ENCODE peak calls at places on chromosomes 12 and 14, in five cellular contexts. N is GM23338, H is transverse colon, Z is cardiac muscle cell, X is hepatocyte. C is an unnamed sample.

GRCh38 chr14:49960453-49960852 is 67.6 kb downstream of the ARF6 start:
- DNase-seq in N (no peak), H (no peak), Z (no peak), X (no peak), C (no peak)

GRCh38 chr14:99672506-99673327 is 11.4 kb upstream of the CYP46A1 start:
- DNase-seq in N (peak; percentile 44), H (no peak), Z (no peak), X (no peak), C (no peak)

GRCh38 chr12:64066776-64067175 is 155.3 kb downstream of the KICS2 start:
- DNase-seq in N (no peak), H (no peak), Z (no peak), X (no peak), C (no peak)

GRCh38 chr14:103384450-103385152 is 614 bp upstream of the MARK3 start:
- DNase-seq in N (no peak), H (no peak), Z (no peak), X (no peak), C (no peak)

GRCh38 chr14:23546450-23547035 is 5.0 kb downstream of the ZFHX2 start:
- DNase-seq in N (no peak), H (no peak), Z (no peak), X (no peak), C (no peak)

GRCh38 chr14:86364634-86365033 is 834.7 kb downstream of the FLRT2 start:
- DNase-seq in N (no peak), H (no peak), Z (no peak), X (no peak), C (no peak)

GRCh38 chr14:52735921-52736489 is 6.0 kb downstream of the STYX start:
- DNase-seq in N (peak; percentile 29), H (no peak), Z (no peak), X (no peak), C (no peak)

GRCh38 chr12:83122623-83122934 is 435.9 kb downstream of the TMTC2 start:
- DNase-seq in N (no peak), H (no peak), Z (no peak), X (no peak), C (no peak)

GRCh38 chr14:75561013-75561432 is 17.4 kb upstream of the FLVCR2 start:
- DNase-seq in N (peak; percentile 96), H (peak; percentile 82), Z (peak; percentile 91), X (peak; percentile 93), C (peak; percentile 87)

GRCh38 chr14:87934185-87934584 is 58.8 kb downstream of the GALC start:
- DNase-seq in N (no peak), H (no peak), Z (no peak), X (no peak), C (no peak)

GRCh38 chr12:75086086-75087038 is 123.3 kb downstream of the KCNC2 start:
- DNase-seq in N (no peak), H (no peak), Z (peak; percentile 6), X (peak; percentile 8), C (no peak)

GRCh38 chr12:50390284-50390683 is 6.1 kb downstream of the FAM186A start:
- DNase-seq in N (no peak), H (no peak), Z (no peak), X (peak; percentile 30), C (peak; percentile 42)

GRCh38 chr12:119444462-119445044 is 110.0 kb downstream of the CCDC60 start:
- DNase-seq in N (peak; percentile 91), H (peak; percentile 27), Z (peak; percentile 77), X (peak; percentile 62), C (peak; percentile 57)

GRCh38 chr14:20376071-20376588 is 32.7 kb downstream of the PARP2 start:
- DNase-seq in N (no peak), H (peak; percentile 78), Z (no peak), X (peak; percentile 85), C (peak; percentile 81)

GRCh38 chr14:102944448-102945330 is 22.2 kb downstream of the AMN start:
- DNase-seq in N (no peak), H (no peak), Z (no peak), X (no peak), C (no peak)

GRCh38 chr14:72699433-72699832 is 194.5 kb downstream of the DPF3 start:
- DNase-seq in N (no peak), H (no peak), Z (no peak), X (no peak), C (no peak)

GRCh38 chr12:40105515-40106201 is at the start of gene SLC2A13:
- DNase-seq in N (peak; percentile 82), H (peak; percentile 85), Z (peak; percentile 87), X (peak; percentile 93), C (peak; percentile 62)

GRCh38 chr12:2239376-2240010 is 186.7 kb downstream of the CACNA1C start:
- DNase-seq in N (no peak), H (no peak), Z (no peak), X (no peak), C (no peak)

GRCh38 chr14:100660498-100661339 is 66.0 kb upstream of the DLK1 start:
- DNase-seq in N (no peak), H (no peak), Z (no peak), X (peak; percentile 16), C (no peak)

GRCh38 chr14:77148510-77149231 is 7.1 kb upstream of the ZDHHC22 start:
- DNase-seq in N (peak; percentile 58), H (no peak), Z (no peak), X (no peak), C (no peak)

GRCh38 chr12:25253371-25254068 is 2.8 kb upstream of the KRAS start:
- DNase-seq in N (no peak), H (no peak), Z (no peak), X (no peak), C (no peak)

GRCh38 chr14:72638021-72638420 is 255.9 kb downstream of the DPF3 start:
- DNase-seq in N (no peak), H (no peak), Z (no peak), X (no peak), C (no peak)

GRCh38 chr12:50112456-50113218 is 601 bp downstream of the COX14 start:
- DNase-seq in N (no peak), H (no peak), Z (peak; percentile 69), X (peak; percentile 60), C (peak; percentile 70)

GRCh38 chr12:77214136-77214535 is 148.8 kb upstream of the E2F7 start:
- DNase-seq in N (no peak), H (no peak), Z (no peak), X (no peak), C (no peak)

GRCh38 chr14:22484638-22485037 is 104.4 kb downstream of the DAD1 start:
- DNase-seq in N (no peak), H (no peak), Z (peak; percentile 60), X (peak; percentile 50), C (no peak)

GRCh38 chr14:22482782-22483553 is 106.1 kb downstream of the DAD1 start:
- DNase-seq in N (no peak), H (no peak), Z (no peak), X (no peak), C (no peak)

GRCh38 chr14:22483863-22484593 is 105.0 kb downstream of the DAD1 start:
- DNase-seq in N (no peak), H (no peak), Z (no peak), X (no peak), C (no peak)

GRCh38 chr14:22487401-22487800 is 101.6 kb downstream of the DAD1 start:
- DNase-seq in N (no peak), H (no peak), Z (no peak), X (no peak), C (no peak)

GRCh38 chr14:22485178-22485577 is 103.8 kb downstream of the DAD1 start:
- DNase-seq in N (no peak), H (no peak), Z (no peak), X (no peak), C (no peak)
- H3K27me3 ChIP-seq in N (no peaks in the 10 kb centered on the region), H (no peaks in the 10 kb centered on the region), Z (peaks cover 6% of the 10 kb centered on the region), X (peaks cover 12% of the 10 kb centered on the region), C (no peaks in the 10 kb centered on the region)

GRCh38 chr14:45785240-45785639 is 532.2 kb upstream of the MIS18BP1 start:
- DNase-seq in N (no peak), H (peak; percentile 76), Z (no peak), X (peak; percentile 39), C (peak; percentile 80)
- H3K4me3 ChIP-seq in N (no peak overlapping the region), H (no peak overlapping the region), Z (no peak overlapping the region), X (no peak overlapping the region), C (no peak overlapping the region)

GRCh38 chr12:57630891-57631433 is 2.0 kb downstream of the B4GALNT1 start:
- DNase-seq in N (no peak), H (no peak), Z (no peak), X (no peak), C (no peak)

GRCh38 chr12:57629897-57630471 is 3.0 kb downstream of the B4GALNT1 start:
- DNase-seq in N (no peak), H (no peak), Z (no peak), X (no peak), C (no peak)

GRCh38 chr12:57632369-57632897 is 568 bp downstream of the B4GALNT1 start:
- DNase-seq in N (peak; percentile 60), H (no peak), Z (no peak), X (peak; percentile 7), C (no peak)

GRCh38 chr12:57631566-57632368 is 1.2 kb downstream of the B4GALNT1 start:
- DNase-seq in N (peak; percentile 47), H (no peak), Z (no peak), X (peak; percentile 8), C (no peak)

DNA sequence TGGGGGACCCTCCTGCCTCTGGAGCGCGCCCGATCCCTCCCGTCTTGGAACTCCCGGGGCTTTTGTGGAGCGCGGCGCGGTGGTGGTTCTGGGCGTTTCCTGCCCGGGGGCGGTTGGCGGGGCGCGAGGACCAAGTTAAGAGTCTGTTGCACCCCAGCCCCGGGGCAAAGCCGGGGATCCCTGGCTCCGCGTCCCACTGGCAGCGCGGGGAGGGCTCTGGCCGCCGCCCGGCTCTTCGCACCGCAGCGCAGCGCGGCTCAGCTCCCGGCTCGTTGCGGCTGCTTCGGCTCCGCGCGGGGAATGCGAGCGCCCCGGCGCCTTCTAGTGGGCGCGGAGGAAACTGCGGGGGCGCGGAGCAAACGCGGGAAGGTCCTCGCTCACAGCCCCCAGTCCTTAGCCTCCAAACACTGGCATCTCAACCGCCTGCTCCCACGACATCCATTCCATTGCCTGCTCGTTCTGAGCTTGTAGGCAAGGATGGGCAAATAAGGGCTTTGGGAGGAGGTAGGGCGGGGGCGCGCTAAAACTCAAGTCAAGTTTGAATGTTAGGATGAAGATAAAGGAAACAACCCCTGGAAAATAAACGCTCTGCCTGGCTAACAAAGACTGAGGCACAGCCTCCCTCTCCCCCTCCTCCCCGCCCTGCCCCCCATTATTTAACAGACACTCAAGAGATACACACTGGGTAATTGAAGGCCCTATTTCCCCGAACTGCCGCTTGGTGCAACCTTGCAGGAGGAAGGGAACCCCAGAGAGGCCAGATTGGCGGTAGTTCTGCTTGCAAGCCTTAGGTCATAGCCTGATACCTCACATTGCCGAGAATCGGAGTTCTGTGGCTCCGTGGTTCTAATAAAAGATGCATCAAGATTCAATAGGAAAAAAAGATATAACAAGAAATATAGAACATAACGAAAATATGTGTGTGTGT is at the start of gene B4GALNT1:
- DNase-seq in N (peak; percentile 88), H (peak; percentile 56), Z (peak; percentile 82), X (peak; percentile 80), C (no peak)
- H3K27me3 ChIP-seq in N (peaks cover 82% of the 10 kb centered on the region), H (peaks cover 88% of the 10 kb centered on the region), Z (peaks cover 96% of the 10 kb centered on the region), X (peaks cover 74% of the 10 kb centered on the region), C (no peaks in the 10 kb centered on the region)

GRCh38 chr12:104586325-104587048 is 129.7 kb downstream of the CHST11 start:
- DNase-seq in N (no peak), H (no peak), Z (no peak), X (no peak), C (no peak)

GRCh38 chr12:104590002-104590401 is 133.3 kb downstream of the CHST11 start:
- DNase-seq in N (no peak), H (no peak), Z (no peak), X (no peak), C (no peak)

GRCh38 chr12:104589215-104589614 is 132.5 kb downstream of the CHST11 start:
- DNase-seq in N (no peak), H (no peak), Z (no peak), X (no peak), C (no peak)

GRCh38 chr12:104585448-104586055 is 128.8 kb downstream of the CHST11 start:
- DNase-seq in N (no peak), H (no peak), Z (no peak), X (no peak), C (no peak)

GRCh38 chr12:104588048-104588942 is 131.5 kb downstream of the CHST11 start:
- DNase-seq in N (no peak), H (no peak), Z (no peak), X (no peak), C (no peak)
- H3K4me3 ChIP-seq in N (no peak overlapping the region), H (no peak overlapping the region), Z (no peak overlapping the region), X (no peak overlapping the region), C (no peak overlapping the region)